ENCODE peak calls at places on chromosome 21, in ten cellular contexts. Z is GM20000; B is glomerular endothelial cell; J is body of pancreas; A is prostate gland; S is left colon; T is activated B cell treated with CpG ODN at 0.5 μM for 24 hours; L is stimulated activated CD8-positive, alpha-beta memory T cell treated with anti-CD3 and anti-CD28 coated beads, Interleukin-15, amount 100 ng/mL, for 4 hours; V is endothelial cell of umbilical vein; P is GM12891. N is an unnamed sample.

GRCh38 chr21:38562182-38562581 is 63.9 kb upstream of the ERG start:
- DNase-seq in Z (no peak), B (no peak), J (no peak), A (no peak), S (no peak), T (no peak), L (no peak), V (no peak), P (no peak), N (no peak)

GRCh38 chr21:22438428-22439086 is 1440.3 kb downstream of the NCAM2 start:
- DNase-seq in Z (no peak), B (no peak), J (no peak), A (no peak), S (no peak), T (no peak), L (no peak), V (no peak), P (no peak), N (no peak)

GRCh38 chr21:42721341-42721824 is 68.0 kb downstream of the PDE9A start:
- DNase-seq in Z (no peak), B (no peak), J (no peak), A (peak), S (peak), T (no peak), L (no peak), V (no peak), P (no peak), N (no peak)

GRCh38 chr21:16113052-16113715 is 383.4 kb downstream of the USP25 start:
- DNase-seq in Z (no peak), B (no peak), J (no peak), A (no peak), S (no peak), T (no peak), L (no peak), V (no peak), P (no peak), N (no peak)

GRCh38 chr21:45372732-45373355 is 32.1 kb upstream of the COL18A1 start:
- DNase-seq in Z (no peak), B (no peak), J (no peak), A (no peak), S (no peak), T (no peak), L (no peak), V (no peak), P (no peak), N (no peak)

GRCh38 chr21:26471116-26471505 is 102.0 kb downstream of the CYYR1 start:
- DNase-seq in Z (no peak), B (no peak), J (no peak), A (no peak), S (no peak), T (no peak), L (no peak), V (no peak), P (no peak), N (no peak)

GRCh38 chr21:34263629-34264028 is 100.2 kb upstream of the KCNE2 start:
- DNase-seq in Z (no peak), B (no peak), J (no peak), A (no peak), S (no peak), T (no peak), L (no peak), V (no peak), P (no peak), N (no peak)

GRCh38 chr21:36079010-36079649 is 9.3 kb downstream of the CBR1 start:
- DNase-seq in Z (peak), B (no peak), J (no peak), A (no peak), S (peak), T (no peak), L (no peak), V (no peak), P (no peak), N (no peak)

GRCh38 chr21:29504751-29505321 is 206.1 kb downstream of the BACH1 start:
- DNase-seq in Z (no peak), B (no peak), J (no peak), A (no peak), S (no peak), T (no peak), L (no peak), V (no peak), P (no peak), N (no peak)

GRCh38 chr21:44944596-44944995 is 4.8 kb downstream of the SLX9 start:
- DNase-seq in Z (no peak), B (no peak), J (no peak), A (no peak), S (no peak), T (no peak), L (no peak), V (no peak), P (no peak), N (peak)

GRCh38 chr21:45259206-45259795 is 28.4 kb downstream of the POFUT2 start:
- DNase-seq in Z (no peak), B (no peak), J (no peak), A (no peak), S (no peak), T (no peak), L (no peak), V (no peak), P (no peak), N (peak)

GRCh38 chr21:41726970-41727783 is 39.7 kb downstream of the RIPK4 start:
- DNase-seq in Z (no peak), B (no peak), J (peak), A (peak), S (no peak), T (no peak), L (no peak), V (no peak), P (no peak), N (peak)

GRCh38 chr21:25115021-25115420 is 492.3 kb downstream of the MRPL39 start:
- DNase-seq in Z (no peak), B (no peak), J (no peak), A (no peak), S (no peak), T (no peak), L (no peak), V (no peak), P (no peak), N (no peak)

GRCh38 chr21:36860736-36861594 is 105.5 kb downstream of the HLCS start:
- DNase-seq in Z (no peak), B (no peak), J (no peak), A (no peak), S (peak), T (no peak), L (no peak), V (peak), P (no peak), N (no peak)

GRCh38 chr21:35855463-35855862 is 204.9 kb downstream of the SETD4 start:
- DNase-seq in Z (no peak), B (no peak), J (no peak), A (no peak), S (no peak), T (no peak), L (no peak), V (peak), P (no peak), N (no peak)

GRCh38 chr21:45306832-45307571 is 19.3 kb upstream of the POFUT2 start:
- DNase-seq in Z (no peak), B (no peak), J (peak), A (no peak), S (peak), T (no peak), L (no peak), V (no peak), P (no peak), N (peak)

GRCh38 chr21:15592271-15592860 is 137.4 kb upstream of the USP25 start:
- DNase-seq in Z (peak), B (peak), J (no peak), A (peak), S (no peak), T (no peak), L (no peak), V (peak), P (no peak), N (no peak)

GRCh38 chr21:45549670-45550463 is 7.6 kb upstream of the SLC19A1 start:
- DNase-seq in Z (no peak), B (no peak), J (no peak), A (no peak), S (peak), T (no peak), L (no peak), V (no peak), P (no peak), N (no peak)

GRCh38 chr21:18370292-18370691 is 33.3 kb downstream of the TMPRSS15 start:
- DNase-seq in Z (no peak), B (no peak), J (no peak), A (no peak), S (no peak), T (no peak), L (no peak), V (no peak), P (no peak), N (no peak)

GRCh38 chr21:45154511-45155508 is 80.4 kb downstream of the ADARB1 start:
- DNase-seq in Z (no peak), B (no peak), J (no peak), A (no peak), S (no peak), T (no peak), L (no peak), V (no peak), P (no peak), N (no peak)

GRCh38 chr21:32524010-32524719 is 61.2 kb downstream of the TCP10L start:
- DNase-seq in Z (no peak), B (peak), J (no peak), A (no peak), S (no peak), T (no peak), L (no peak), V (peak), P (no peak), N (no peak)

GRCh38 chr21:37819372-37819771 is 96.9 kb downstream of the KCNJ6 start:
- DNase-seq in Z (no peak), B (no peak), J (no peak), A (no peak), S (no peak), T (no peak), L (no peak), V (no peak), P (no peak), N (no peak)

GRCh38 chr21:42865361-42866160 is 13.8 kb downstream of the WDR4 start:
- DNase-seq in Z (no peak), B (no peak), J (no peak), A (no peak), S (no peak), T (no peak), L (no peak), V (no peak), P (no peak), N (no peak)

GRCh38 chr21:46049890-46050650 is 47.8 kb upstream of the COL6A2 start:
- DNase-seq in Z (no peak), B (no peak), J (no peak), A (no peak), S (no peak), T (no peak), L (no peak), V (no peak), P (no peak), N (no peak)

GRCh38 chr21:39313457-39314154 is at the start of gene BRWD1:
- DNase-seq in Z (peak), B (peak), J (peak), A (peak), S (peak), T (peak), L (peak), V (peak), P (peak), N (peak)

GRCh38 chr21:29347274-29347681 is 48.6 kb downstream of the BACH1 start:
- DNase-seq in Z (no peak), B (no peak), J (no peak), A (no peak), S (no peak), T (no peak), L (no peak), V (no peak), P (no peak), N (no peak)

GRCh38 chr21:29671728-29672127 is 268.1 kb downstream of the GRIK1 start:
- DNase-seq in Z (no peak), B (no peak), J (no peak), A (no peak), S (no peak), T (no peak), L (no peak), V (no peak), P (no peak), N (no peak)

GRCh38 chr21:15617968-15618367 is 111.8 kb upstream of the USP25 start:
- DNase-seq in Z (no peak), B (no peak), J (no peak), A (no peak), S (no peak), T (no peak), L (no peak), V (peak), P (no peak), N (no peak)

GRCh38 chr21:39208624-39209333 is 25.5 kb upstream of the PSMG1 start:
- DNase-seq in Z (no peak), B (no peak), J (no peak), A (no peak), S (no peak), T (no peak), L (no peak), V (no peak), P (no peak), N (no peak)

GRCh38 chr21:26072891-26073615 is 97.5 kb downstream of the APP start:
- DNase-seq in Z (no peak), B (no peak), J (no peak), A (no peak), S (no peak), T (no peak), L (no peak), V (no peak), P (no peak), N (no peak)

GRCh38 chr21:23401278-23401677 is 2206.0 kb downstream of the MRPL39 start:
- DNase-seq in Z (no peak), B (peak), J (no peak), A (no peak), S (no peak), T (no peak), L (no peak), V (peak), P (no peak), N (no peak)

GRCh38 chr21:26795866-26796329 is 49.3 kb downstream of the ADAMTS1 start:
- DNase-seq in Z (no peak), B (no peak), J (peak), A (peak), S (peak), T (no peak), L (no peak), V (peak), P (no peak), N (no peak)

GRCh38 chr21:42641311-42642218 is 11.9 kb upstream of the PDE9A start:
- DNase-seq in Z (no peak), B (no peak), J (no peak), A (no peak), S (no peak), T (no peak), L (no peak), V (no peak), P (no peak), N (no peak)

N was measured in RWPE2.